ENCODE peak calls at places on chromosomes 1 and 21, in ten cellular contexts. C, P, L, D, Q, H, U, M, V and S are unnamed samples.

GRCh38 chr1:177302365-177303044 is 131.7 kb downstream of the BRINP2 start:
- DNase-seq in C (peak), P (peak), L (no peak), D (no peak), Q (peak), H (no peak), U (no peak), M (peak), V (no peak), S (no peak)

GRCh38 chr1:52549267-52549666 is 3.6 kb downstream of the TUT4 start:
- DNase-seq in C (no peak), P (no peak), L (no peak), D (no peak), Q (no peak), H (no peak), U (no peak), M (no peak), V (no peak), S (no peak)

GRCh38 chr21:14382486-14382834 is 486 bp downstream of the HSPA13 start:
- DNase-seq in C (peak), P (no peak), L (peak), D (peak), Q (no peak), H (no peak), U (peak), M (peak), V (no peak), S (no peak)

GRCh38 chr1:180136968-180137356 is 17.7 kb upstream of the QSOX1 start:
- DNase-seq in C (no peak), P (no peak), L (no peak), D (no peak), Q (no peak), H (no peak), U (no peak), M (no peak), V (no peak), S (no peak)

GRCh38 chr1:190484045-190484444 is 6.4 kb upstream of the BRINP3 start:
- DNase-seq in C (no peak), P (no peak), L (no peak), D (no peak), Q (no peak), H (no peak), U (no peak), M (no peak), V (no peak), S (no peak)

GRCh38 chr1:95233321-95233736 is 681 bp upstream of the RWDD3 start:
- DNase-seq in C (peak), P (no peak), L (peak), D (peak), Q (peak), H (peak), U (peak), M (peak), V (peak), S (peak)

GRCh38 chr1:55580845-55581332 is 365.7 kb upstream of the USP24 start:
- DNase-seq in C (no peak), P (no peak), L (peak), D (peak), Q (no peak), H (no peak), U (peak), M (peak), V (peak), S (peak)

GRCh38 chr1:176241385-176242015 is 34.4 kb upstream of the COP1 start:
- DNase-seq in C (peak), P (no peak), L (peak), D (peak), Q (no peak), H (peak), U (peak), M (peak), V (no peak), S (peak)

GRCh38 chr1:116343019-116343418 is 30.0 kb upstream of the ATP1A1 start:
- DNase-seq in C (no peak), P (no peak), L (no peak), D (no peak), Q (no peak), H (no peak), U (no peak), M (no peak), V (no peak), S (no peak)

GRCh38 chr1:236700903-236701302 is 14.6 kb downstream of the ACTN2 start:
- DNase-seq in C (no peak), P (no peak), L (no peak), D (no peak), Q (no peak), H (no peak), U (no peak), M (no peak), V (no peak), S (no peak)

GRCh38 chr1:40736085-40736531 is 44.6 kb downstream of the NFYC start:
- DNase-seq in C (no peak), P (no peak), L (peak), D (peak), Q (no peak), H (no peak), U (no peak), M (peak), V (peak), S (peak)

GRCh38 chr1:159752135-159752580 is 28.6 kb upstream of the DUSP23 start:
- DNase-seq in C (no peak), P (peak), L (no peak), D (peak), Q (peak), H (no peak), U (peak), M (peak), V (peak), S (peak)

GRCh38 chr1:46130144-46130543 is 2.3 kb downstream of the PIK3R3 start:
- DNase-seq in C (no peak), P (no peak), L (no peak), D (no peak), Q (no peak), H (no peak), U (no peak), M (no peak), V (no peak), S (no peak)

GRCh38 chr1:171985639-171986038 is 144.3 kb downstream of the DNM3 start:
- DNase-seq in C (peak), P (no peak), L (no peak), D (no peak), Q (no peak), H (peak), U (peak), M (no peak), V (no peak), S (no peak)

GRCh38 chr21:45220106-45220505 is 67.6 kb downstream of the POFUT2 start:
- DNase-seq in C (no peak), P (no peak), L (no peak), D (peak), Q (no peak), H (no peak), U (no peak), M (peak), V (peak), S (no peak)

GRCh38 chr1:14945132-14946010 is 208.2 kb upstream of the TMEM51 start:
- DNase-seq in C (peak), P (peak), L (peak), D (peak), Q (peak), H (no peak), U (peak), M (peak), V (peak), S (peak)

GRCh38 chr1:35499652-35500176 is 57.5 kb downstream of the KIAA0319L start:
- DNase-seq in C (no peak), P (no peak), L (no peak), D (no peak), Q (no peak), H (no peak), U (peak), M (no peak), V (no peak), S (no peak)

GRCh38 chr1:43893020-43893419 is 40.6 kb upstream of the ARTN start:
- DNase-seq in C (no peak), P (no peak), L (peak), D (peak), Q (no peak), H (no peak), U (no peak), M (no peak), V (no peak), S (no peak)

GRCh38 chr1:145710291-145711027 is 3.3 kb upstream of the PDZK1 start:
- DNase-seq in C (no peak), P (no peak), L (no peak), D (no peak), Q (no peak), H (no peak), U (no peak), M (no peak), V (no peak), S (no peak)

GRCh38 chr1:99445486-99445885 is 181.2 kb downstream of the PLPPR4 start:
- DNase-seq in C (no peak), P (no peak), L (no peak), D (no peak), Q (no peak), H (no peak), U (no peak), M (peak), V (no peak), S (peak)

GRCh38 chr1:54223441-54224202 is 23.7 kb downstream of the MRPL37 start:
- DNase-seq in C (no peak), P (no peak), L (no peak), D (no peak), Q (no peak), H (no peak), U (no peak), M (no peak), V (no peak), S (no peak)

GRCh38 chr1:199691540-199691939 is 336.0 kb upstream of the NR5A2 start:
- DNase-seq in C (peak), P (no peak), L (peak), D (peak), Q (no peak), H (no peak), U (peak), M (peak), V (no peak), S (peak)

GRCh38 chr1:50417946-50418599 is 5.2 kb downstream of the DMRTA2 start:
- DNase-seq in C (peak), P (no peak), L (no peak), D (no peak), Q (no peak), H (no peak), U (no peak), M (no peak), V (no peak), S (no peak)

GRCh38 chr1:114108741-114109255 is 44.9 kb downstream of the SYT6 start:
- DNase-seq in C (no peak), P (no peak), L (peak), D (peak), Q (no peak), H (no peak), U (peak), M (no peak), V (no peak), S (peak)

GRCh38 chr1:47411441-47411840 is 4.6 kb upstream of the FOXE3 start:
- DNase-seq in C (no peak), P (no peak), L (peak), D (no peak), Q (no peak), H (no peak), U (no peak), M (peak), V (no peak), S (no peak)

GRCh38 chr1:162177126-162177525 is 107.6 kb downstream of the NOS1AP start:
- DNase-seq in C (no peak), P (no peak), L (no peak), D (peak), Q (no peak), H (no peak), U (peak), M (no peak), V (no peak), S (peak)

GRCh38 chr1:202011994-202012393 is 1.6 kb downstream of the ELF3 start:
- DNase-seq in C (no peak), P (no peak), L (no peak), D (no peak), Q (peak), H (no peak), U (no peak), M (no peak), V (no peak), S (no peak)

GRCh38 chr21:35852820-35853219 is 207.5 kb downstream of the SETD4 start:
- DNase-seq in C (no peak), P (no peak), L (no peak), D (no peak), Q (no peak), H (no peak), U (no peak), M (no peak), V (no peak), S (no peak)

GRCh38 chr1:92544756-92545165 is 58.0 kb upstream of the GFI1 start:
- DNase-seq in C (no peak), P (no peak), L (peak), D (no peak), Q (no peak), H (no peak), U (no peak), M (no peak), V (no peak), S (no peak)

GRCh38 chr1:224626042-224626441 is 9.9 kb downstream of the CNIH3 start:
- DNase-seq in C (no peak), P (no peak), L (peak), D (peak), Q (no peak), H (no peak), U (no peak), M (peak), V (no peak), S (peak)

GRCh38 chr21:44927587-44928461 is 7.1 kb upstream of the ITGB2 start:
- DNase-seq in C (no peak), P (peak), L (peak), D (peak), Q (peak), H (peak), U (peak), M (peak), V (peak), S (peak)

GRCh38 chr1:246506440-246506784 is 667 bp downstream of the SMYD3 start:
- DNase-seq in C (no peak), P (no peak), L (no peak), D (no peak), Q (no peak), H (no peak), U (no peak), M (no peak), V (no peak), S (no peak)

GRCh38 chr1:246510147-246511030 is 3.3 kb upstream of the SMYD3 start:
- DNase-seq in C (no peak), P (no peak), L (no peak), D (no peak), Q (no peak), H (no peak), U (no peak), M (no peak), V (no peak), S (no peak)

GRCh38 chr1:246503341-246503740 is 3.7 kb downstream of the SMYD3 start:
- DNase-seq in C (no peak), P (no peak), L (no peak), D (peak), Q (no peak), H (no peak), U (no peak), M (peak), V (no peak), S (peak)

GRCh38 chr1:246508897-246509688 is 2.0 kb upstream of the SMYD3 start:
- DNase-seq in C (no peak), P (no peak), L (no peak), D (no peak), Q (no peak), H (no peak), U (no peak), M (no peak), V (no peak), S (no peak)

GRCh38 chr1:246506785-246507639 is at the start of gene SMYD3:
- DNase-seq in C (peak), P (peak), L (peak), D (peak), Q (peak), H (peak), U (peak), M (peak), V (no peak), S (peak)
- TF ChIP-seq CTCF in C (no peak), P (no peak), L (peak), D (no peak), Q (no peak), H (peak), U (peak), M (peak), V (no peak), S (no peak)

DNA sequence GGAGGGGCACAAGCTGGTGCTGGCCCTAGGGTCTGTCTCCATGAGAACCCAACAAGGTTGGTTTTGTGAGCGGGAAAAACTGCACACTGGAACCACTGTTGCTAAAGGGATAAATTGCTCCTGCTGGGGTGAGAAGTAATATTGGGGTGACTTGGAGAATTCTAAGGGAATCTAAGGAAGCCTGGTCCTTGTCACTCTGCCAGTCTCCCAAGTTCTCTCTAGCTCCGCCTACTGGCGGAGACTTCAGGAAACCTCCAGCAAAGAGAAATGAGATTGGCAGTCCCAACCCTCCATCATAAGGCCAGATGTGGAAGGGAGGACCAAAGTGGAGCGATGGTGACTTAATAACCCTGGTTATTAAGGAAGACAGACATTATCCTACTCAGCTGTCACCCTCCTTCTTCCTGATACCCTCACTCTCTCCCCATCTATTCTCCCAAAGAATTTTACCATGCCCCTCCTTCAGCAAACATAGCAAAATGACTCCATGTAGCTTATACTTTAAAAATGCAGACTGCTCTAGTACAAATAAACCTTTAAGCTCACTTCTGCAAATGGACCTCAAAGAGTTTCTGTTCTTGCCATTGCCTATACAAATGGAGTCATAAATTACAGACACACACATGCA is 2.7 kb downstream of the LCE1F start:
- DNase-seq in C (peak), P (no peak), L (no peak), D (peak), Q (no peak), H (no peak), U (no peak), M (peak), V (no peak), S (peak)
- TF ChIP-seq CTCF in C (peak), P (no peak), L (peak), D (peak), Q (no peak), H (peak), U (no peak), M (peak), V (no peak), S (peak)

GRCh38 chr1:155322571-155322952 is 1.9 kb downstream of the RUSC1 start:
- DNase-seq in C (peak), P (no peak), L (no peak), D (peak), Q (no peak), H (peak), U (peak), M (no peak), V (no peak), S (peak)

GRCh38 chr1:155321577-155322497 is 1.1 kb downstream of the RUSC1 start:
- DNase-seq in C (peak), P (no peak), L (no peak), D (no peak), Q (no peak), H (no peak), U (peak), M (no peak), V (no peak), S (no peak)

GRCh38 chr1:155323729-155324040 is 3.0 kb downstream of the RUSC1 start:
- DNase-seq in C (peak), P (peak), L (peak), D (peak), Q (peak), H (peak), U (peak), M (peak), V (peak), S (peak)

GRCh38 chr1:155324041-155324716 is 3.5 kb downstream of the RUSC1 start:
- DNase-seq in C (peak), P (peak), L (peak), D (peak), Q (peak), H (peak), U (peak), M (peak), V (peak), S (peak)

DNA sequence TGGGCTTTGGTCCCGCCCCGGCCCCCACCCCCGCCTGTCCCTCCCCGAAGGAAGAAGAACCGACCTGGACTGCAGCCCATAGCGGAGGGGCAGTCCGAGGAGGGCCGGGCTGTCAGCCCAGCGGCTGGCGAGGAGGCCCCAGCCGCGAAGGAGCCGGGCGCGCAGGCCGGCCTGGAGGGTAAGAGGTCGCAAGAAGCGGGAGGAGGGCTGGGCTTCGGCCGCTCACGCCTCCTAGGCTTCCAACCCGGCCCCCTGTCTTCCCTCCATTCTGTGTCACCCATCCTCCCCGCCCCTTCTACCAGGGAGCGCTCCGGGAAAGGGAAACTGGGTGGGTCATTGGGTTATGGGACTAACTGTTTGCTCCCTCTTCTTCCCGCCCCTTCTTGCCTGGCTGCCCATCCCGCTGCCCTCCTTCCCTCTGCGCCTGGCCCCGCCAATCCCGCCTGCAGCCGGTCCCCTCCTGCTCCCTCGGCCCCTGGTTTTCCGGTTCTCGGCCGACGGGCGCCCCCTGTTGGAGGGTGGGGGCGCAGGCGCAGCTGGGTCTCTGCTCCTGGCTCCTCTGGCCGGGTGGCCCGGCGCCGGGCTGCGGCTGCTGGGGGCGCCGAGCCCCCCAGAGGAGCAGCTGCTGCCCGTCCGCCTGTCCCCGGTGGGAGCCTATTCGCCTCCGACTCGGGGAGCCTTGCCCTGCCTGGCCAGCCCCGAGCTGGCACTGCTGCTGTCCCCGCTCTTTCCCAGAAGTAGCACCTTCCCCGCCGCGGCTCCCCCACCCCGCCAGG is 2.4 kb downstream of the RUSC1 start:
- DNase-seq in C (peak), P (peak), L (peak), D (peak), Q (peak), H (peak), U (peak), M (peak), V (peak), S (peak)
- TF ChIP-seq CTCF in C (peak), P (peak), L (peak), D (peak), Q (peak), H (peak), U (peak), M (peak), V (peak), S (peak)

DNA sequence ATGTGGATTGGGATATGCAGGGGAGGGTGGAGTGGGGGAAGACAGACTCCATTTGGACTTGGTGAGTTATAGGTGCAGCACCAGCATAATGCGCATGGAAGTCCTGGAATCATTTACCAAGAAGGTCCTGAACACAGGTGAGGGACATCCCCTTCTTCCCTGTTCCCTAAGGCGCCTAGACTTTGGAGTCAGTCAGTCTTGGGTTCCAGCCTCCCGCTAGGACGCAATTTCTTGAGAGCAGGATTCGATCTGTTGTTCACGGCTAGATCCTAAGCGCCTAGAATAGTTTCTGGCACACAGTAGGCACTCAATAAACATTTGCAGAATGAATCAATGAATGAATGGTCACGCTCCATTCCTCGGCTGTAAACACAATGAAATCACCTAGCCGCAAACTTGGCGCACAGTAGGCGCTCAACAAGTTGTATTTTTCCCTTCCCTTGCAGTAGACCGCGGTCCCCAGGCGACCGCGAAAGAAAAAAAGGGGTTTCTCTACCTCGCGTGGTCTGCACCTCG is 1.0 kb upstream of the AK4 start:
- DNase-seq in C (peak), P (no peak), L (no peak), D (peak), Q (no peak), H (no peak), U (no peak), M (no peak), V (no peak), S (no peak)
- TF ChIP-seq CTCF in C (no peak), P (no peak), L (no peak), D (no peak), Q (no peak), H (no peak), U (no peak), M (no peak), V (no peak), S (no peak)

DNA sequence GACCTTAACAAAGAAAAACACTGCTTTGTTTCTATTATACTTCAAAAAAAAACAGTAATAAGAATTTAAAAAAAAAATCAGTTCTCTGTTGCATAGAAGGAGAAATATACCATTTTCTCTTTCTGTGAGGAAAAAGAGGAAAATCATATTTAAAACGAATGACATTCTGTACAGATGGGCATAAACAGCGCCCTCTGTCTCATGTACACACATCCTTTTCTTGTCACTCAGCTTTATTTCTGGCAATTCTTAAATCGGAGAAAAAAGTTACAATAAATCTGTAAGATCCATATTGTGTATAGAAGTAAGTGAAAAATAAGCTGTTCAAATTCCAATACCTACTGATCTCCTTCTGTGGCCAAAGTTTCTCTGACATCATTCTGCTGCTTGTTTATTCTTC is 245.4 kb downstream of the SMYD3 start:
- DNase-seq in C (no peak), P (no peak), L (no peak), D (no peak), Q (no peak), H (no peak), U (no peak), M (no peak), V (no peak), S (no peak)
- TF ChIP-seq CTCF in C (peak), P (no peak), L (peak), D (peak), Q (no peak), H (no peak), U (peak), M (no peak), V (no peak), S (peak)